ENCODE peak calls at places on chromosomes 1 and 21, in nine cellular contexts. One of them, this sample, is unnamed. For H3K9me3, the result is how much of the 10 kb centered on the place peaks cover.

GRCh38 chr1:41025979-41026819 is 4.7 kb upstream of the SLFNL1 start:
- DNase-seq in IMR-90: no peak
- DNase-seq in gastrocnemius medialis: no peak
- DNase-seq in Peyer's patch: no peak
- DNase-seq in ovary: no peak
- DNase-seq in heart left ventricle: no peak
- DNase-seq in adrenal gland: no peak
- DNase-seq in uterus: no peak
- DNase-seq in thyroid gland: no peak
- DNase-seq in this sample: no peak

GRCh38 chr1:87512431-87512830 is 183.8 kb downstream of the LMO4 start:
- DNase-seq in IMR-90: peak
- DNase-seq in gastrocnemius medialis: no peak
- DNase-seq in Peyer's patch: no peak
- DNase-seq in ovary: no peak
- DNase-seq in heart left ventricle: no peak
- DNase-seq in adrenal gland: no peak
- DNase-seq in uterus: no peak
- DNase-seq in thyroid gland: no peak
- DNase-seq in this sample: no peak

GRCh38 chr1:62905309-62905708 is 121.4 kb downstream of the ATG4C start:
- DNase-seq in IMR-90: no peak
- DNase-seq in gastrocnemius medialis: no peak
- DNase-seq in Peyer's patch: no peak
- DNase-seq in ovary: no peak
- DNase-seq in heart left ventricle: no peak
- DNase-seq in adrenal gland: no peak
- DNase-seq in uterus: no peak
- DNase-seq in thyroid gland: peak
- DNase-seq in this sample: no peak

GRCh38 chr1:112637257-112638108 is 17.9 kb downstream of the CAPZA1 start:
- DNase-seq in IMR-90: peak
- DNase-seq in gastrocnemius medialis: no peak
- DNase-seq in Peyer's patch: no peak
- DNase-seq in ovary: no peak
- DNase-seq in heart left ventricle: no peak
- DNase-seq in adrenal gland: no peak
- DNase-seq in uterus: no peak
- DNase-seq in thyroid gland: no peak
- DNase-seq in this sample: no peak

GRCh38 chr21:20644552-20644951 is 353.7 kb upstream of the NCAM2 start:
- DNase-seq in IMR-90: no peak
- DNase-seq in gastrocnemius medialis: no peak
- DNase-seq in Peyer's patch: no peak
- DNase-seq in ovary: no peak
- DNase-seq in heart left ventricle: no peak
- DNase-seq in adrenal gland: no peak
- DNase-seq in uterus: no peak
- DNase-seq in thyroid gland: no peak
- DNase-seq in this sample: no peak

GRCh38 chr1:168136709-168137514 is at the start of gene GPR161:
- DNase-seq in IMR-90: peak
- DNase-seq in gastrocnemius medialis: no peak
- DNase-seq in Peyer's patch: peak
- DNase-seq in ovary: peak
- DNase-seq in heart left ventricle: peak
- DNase-seq in adrenal gland: peak
- DNase-seq in uterus: peak
- DNase-seq in thyroid gland: peak
- DNase-seq in this sample: no peak

GRCh38 chr1:206832352-206832751 is 33.1 kb upstream of the IL20 start:
- DNase-seq in IMR-90: no peak
- DNase-seq in gastrocnemius medialis: no peak
- DNase-seq in Peyer's patch: no peak
- DNase-seq in ovary: no peak
- DNase-seq in heart left ventricle: no peak
- DNase-seq in adrenal gland: no peak
- DNase-seq in uterus: no peak
- DNase-seq in thyroid gland: no peak
- DNase-seq in this sample: no peak

GRCh38 chr21:41993744-41994143 is 16.4 kb downstream of the ZBTB21 start:
- DNase-seq in IMR-90: peak
- DNase-seq in gastrocnemius medialis: no peak
- DNase-seq in Peyer's patch: no peak
- DNase-seq in ovary: no peak
- DNase-seq in heart left ventricle: no peak
- DNase-seq in adrenal gland: no peak
- DNase-seq in uterus: peak
- DNase-seq in thyroid gland: no peak
- DNase-seq in this sample: no peak

GRCh38 chr1:92315766-92316413 is 17.0 kb downstream of the RPAP2 start:
- DNase-seq in IMR-90: no peak
- DNase-seq in gastrocnemius medialis: no peak
- DNase-seq in Peyer's patch: no peak
- DNase-seq in ovary: no peak
- DNase-seq in heart left ventricle: no peak
- DNase-seq in adrenal gland: no peak
- DNase-seq in uterus: no peak
- DNase-seq in thyroid gland: no peak
- DNase-seq in this sample: no peak

GRCh38 chr1:28518745-28519341 is 13.0 kb downstream of the RCC1 start:
- DNase-seq in IMR-90: no peak
- DNase-seq in gastrocnemius medialis: no peak
- DNase-seq in Peyer's patch: no peak
- DNase-seq in ovary: no peak
- DNase-seq in heart left ventricle: no peak
- DNase-seq in adrenal gland: peak
- DNase-seq in uterus: no peak
- DNase-seq in thyroid gland: no peak
- DNase-seq in this sample: no peak

GRCh38 chr1:18198240-18198639 is 90.6 kb downstream of the IGSF21 start:
- DNase-seq in IMR-90: no peak
- DNase-seq in gastrocnemius medialis: no peak
- DNase-seq in Peyer's patch: no peak
- DNase-seq in ovary: no peak
- DNase-seq in heart left ventricle: no peak
- DNase-seq in adrenal gland: no peak
- DNase-seq in uterus: no peak
- DNase-seq in thyroid gland: no peak
- DNase-seq in this sample: no peak

GRCh38 chr1:199089393-199090122 is 450.7 kb downstream of the PTPRC start:
- DNase-seq in IMR-90: peak
- DNase-seq in gastrocnemius medialis: no peak
- DNase-seq in Peyer's patch: no peak
- DNase-seq in ovary: no peak
- DNase-seq in heart left ventricle: no peak
- DNase-seq in adrenal gland: no peak
- DNase-seq in uterus: no peak
- DNase-seq in thyroid gland: no peak
- DNase-seq in this sample: no peak

GRCh38 chr1:248029770-248030169 is at the start of gene OR2L2:
- DNase-seq in IMR-90: no peak
- DNase-seq in gastrocnemius medialis: no peak
- DNase-seq in Peyer's patch: no peak
- DNase-seq in ovary: no peak
- DNase-seq in heart left ventricle: no peak
- DNase-seq in adrenal gland: no peak
- DNase-seq in uterus: no peak
- DNase-seq in thyroid gland: no peak
- DNase-seq in this sample: no peak

GRCh38 chr21:45970674-45971486 is 10.7 kb upstream of the COL6A1 start:
- DNase-seq in IMR-90: peak
- DNase-seq in gastrocnemius medialis: no peak
- DNase-seq in Peyer's patch: peak
- DNase-seq in ovary: peak
- DNase-seq in heart left ventricle: peak
- DNase-seq in adrenal gland: peak
- DNase-seq in uterus: peak
- DNase-seq in thyroid gland: peak
- DNase-seq in this sample: no peak

GRCh38 chr1:230103341-230104173 is 36.5 kb downstream of the GALNT2 start:
- DNase-seq in IMR-90: peak
- DNase-seq in gastrocnemius medialis: no peak
- DNase-seq in Peyer's patch: no peak
- DNase-seq in ovary: no peak
- DNase-seq in heart left ventricle: no peak
- DNase-seq in adrenal gland: no peak
- DNase-seq in uterus: no peak
- DNase-seq in thyroid gland: no peak
- DNase-seq in this sample: no peak

GRCh38 chr1:79945391-79945790 is 938.9 kb upstream of the ADGRL4 start:
- DNase-seq in IMR-90: no peak
- DNase-seq in gastrocnemius medialis: no peak
- DNase-seq in Peyer's patch: no peak
- DNase-seq in ovary: no peak
- DNase-seq in heart left ventricle: no peak
- DNase-seq in adrenal gland: no peak
- DNase-seq in uterus: no peak
- DNase-seq in thyroid gland: no peak
- DNase-seq in this sample: no peak

GRCh38 chr1:23800396-23801337 is at the start of gene GALE:
- DNase-seq in IMR-90: peak
- DNase-seq in gastrocnemius medialis: peak
- DNase-seq in Peyer's patch: peak
- DNase-seq in ovary: peak
- DNase-seq in heart left ventricle: peak
- DNase-seq in adrenal gland: peak
- DNase-seq in uterus: peak
- DNase-seq in thyroid gland: peak
- DNase-seq in this sample: peak
- TF ChIP-seq POLR2A in IMR-90: peak
- TF ChIP-seq POLR2A in gastrocnemius medialis: peak
- TF ChIP-seq POLR2A in Peyer's patch: peak
- TF ChIP-seq POLR2A in ovary: peak
- TF ChIP-seq POLR2A in heart left ventricle: peak
- TF ChIP-seq POLR2A in adrenal gland: peak
- TF ChIP-seq POLR2A in uterus: peak
- TF ChIP-seq POLR2A in thyroid gland: no peak
- TF ChIP-seq POLR2A in this sample: no peak

DNA sequence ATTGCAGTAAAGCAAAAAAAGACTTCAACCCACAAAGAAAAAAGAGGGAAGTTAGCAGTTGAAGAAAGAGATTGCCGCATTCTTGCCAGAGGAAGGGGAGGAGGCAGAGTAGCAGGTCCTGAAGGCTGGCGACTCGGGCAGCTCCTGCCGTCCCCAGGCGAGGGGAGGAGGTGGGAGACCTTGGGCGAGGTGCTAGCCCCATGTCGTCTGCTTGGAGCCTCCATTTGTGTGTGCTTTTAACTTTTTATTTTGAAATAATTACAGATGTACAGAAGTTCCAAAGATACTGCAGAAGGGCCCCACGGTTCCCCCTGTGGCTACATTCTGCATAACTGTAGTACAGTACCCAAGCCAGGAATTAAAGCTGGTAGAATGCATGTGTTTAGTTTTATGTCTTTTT is 6.8 kb downstream of the TRPM2 start:
- DNase-seq in IMR-90: no peak
- DNase-seq in gastrocnemius medialis: no peak
- DNase-seq in Peyer's patch: peak
- DNase-seq in ovary: no peak
- DNase-seq in heart left ventricle: peak
- DNase-seq in adrenal gland: no peak
- DNase-seq in uterus: no peak
- DNase-seq in thyroid gland: no peak
- DNase-seq in this sample: no peak
- TF ChIP-seq CTCF in IMR-90: no peak
- TF ChIP-seq CTCF in gastrocnemius medialis: no peak
- TF ChIP-seq CTCF in Peyer's patch: no peak
- TF ChIP-seq CTCF in ovary: no peak
- TF ChIP-seq CTCF in heart left ventricle: no peak
- TF ChIP-seq CTCF in adrenal gland: no peak
- TF ChIP-seq CTCF in uterus: no peak
- TF ChIP-seq CTCF in thyroid gland: no peak
- TF ChIP-seq CTCF in this sample: no peak

GRCh38 chr1:49627781-49628180 is 396.0 kb downstream of the AGBL4 start:
- DNase-seq in IMR-90: no peak
- DNase-seq in gastrocnemius medialis: no peak
- DNase-seq in Peyer's patch: no peak
- DNase-seq in ovary: no peak
- DNase-seq in heart left ventricle: no peak
- DNase-seq in adrenal gland: no peak
- DNase-seq in uterus: no peak
- DNase-seq in thyroid gland: no peak
- DNase-seq in this sample: no peak

GRCh38 chr1:49626474-49626873 is 397.3 kb downstream of the AGBL4 start:
- DNase-seq in IMR-90: no peak
- DNase-seq in gastrocnemius medialis: no peak
- DNase-seq in Peyer's patch: no peak
- DNase-seq in ovary: no peak
- DNase-seq in heart left ventricle: no peak
- DNase-seq in adrenal gland: no peak
- DNase-seq in uterus: no peak
- DNase-seq in thyroid gland: no peak
- DNase-seq in this sample: no peak

GRCh38 chr1:49630156-49630555 is 393.6 kb downstream of the AGBL4 start:
- DNase-seq in IMR-90: no peak
- DNase-seq in gastrocnemius medialis: no peak
- DNase-seq in Peyer's patch: no peak
- DNase-seq in ovary: no peak
- DNase-seq in heart left ventricle: no peak
- DNase-seq in adrenal gland: no peak
- DNase-seq in uterus: no peak
- DNase-seq in thyroid gland: no peak
- DNase-seq in this sample: no peak
- H3K9me3 ChIP-seq in IMR-90: under half
- H3K9me3 ChIP-seq in gastrocnemius medialis: under half
- H3K9me3 ChIP-seq in Peyer's patch: under half
- H3K9me3 ChIP-seq in ovary: under half
- H3K9me3 ChIP-seq in heart left ventricle: under half
- H3K9me3 ChIP-seq in adrenal gland: under half
- H3K9me3 ChIP-seq in uterus: under half
- H3K9me3 ChIP-seq in thyroid gland: under half
- H3K9me3 ChIP-seq in this sample: under half

DNA sequence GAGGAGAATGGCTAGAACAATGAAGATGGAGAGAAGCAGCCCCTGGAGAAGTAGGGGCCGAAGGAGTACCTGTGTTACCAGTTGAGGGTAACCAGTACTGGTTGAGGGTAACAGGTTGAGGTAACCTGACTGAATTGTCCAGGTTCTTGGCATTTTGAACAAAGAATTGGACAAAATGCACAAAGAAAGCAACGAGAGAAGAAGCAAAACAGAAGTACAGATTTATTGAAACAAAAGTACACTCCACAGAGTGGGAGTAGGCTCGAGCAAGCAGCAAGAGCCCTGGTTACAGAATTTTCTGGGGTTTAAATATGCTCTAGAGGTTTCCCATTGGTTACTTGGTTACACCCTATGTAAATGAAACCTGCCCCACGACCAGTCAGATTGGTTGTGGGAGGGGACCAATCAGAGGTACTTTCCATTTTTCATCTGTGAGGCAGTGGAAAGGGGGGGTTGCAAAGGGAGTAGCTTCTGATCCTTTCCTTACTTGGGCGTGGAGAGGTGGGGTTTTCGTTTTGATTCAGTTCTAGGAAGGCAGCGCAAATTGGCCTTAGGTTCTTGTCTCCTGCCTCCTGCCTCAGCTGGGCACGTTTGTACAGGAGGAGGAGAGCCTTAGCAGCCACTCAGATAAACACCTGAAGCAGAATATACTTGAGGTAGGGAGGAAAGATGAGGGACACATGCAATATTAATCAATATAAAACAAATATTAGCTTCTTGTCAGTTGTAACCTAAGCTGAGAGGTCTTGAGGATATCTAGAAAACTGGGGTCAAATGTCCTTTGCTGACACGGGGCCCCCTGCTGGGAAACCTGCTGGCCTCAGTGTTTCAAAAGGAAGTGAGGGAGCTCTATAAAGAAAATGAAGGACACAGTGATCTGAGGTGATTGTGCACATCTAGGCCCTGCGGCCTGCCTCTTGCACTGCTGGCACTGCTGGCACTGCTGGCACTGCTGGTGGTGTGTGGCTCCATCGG is 14.3 kb upstream of the LSM10 start:
- DNase-seq in IMR-90: peak
- DNase-seq in gastrocnemius medialis: no peak
- DNase-seq in Peyer's patch: no peak
- DNase-seq in ovary: no peak
- DNase-seq in heart left ventricle: no peak
- DNase-seq in adrenal gland: no peak
- DNase-seq in uterus: no peak
- DNase-seq in thyroid gland: no peak
- DNase-seq in this sample: no peak
- TF ChIP-seq POLR2A in IMR-90: no peak
- TF ChIP-seq POLR2A in gastrocnemius medialis: no peak
- TF ChIP-seq POLR2A in Peyer's patch: no peak
- TF ChIP-seq POLR2A in ovary: no peak
- TF ChIP-seq POLR2A in heart left ventricle: no peak
- TF ChIP-seq POLR2A in adrenal gland: no peak
- TF ChIP-seq POLR2A in uterus: no peak
- TF ChIP-seq POLR2A in thyroid gland: no peak
- TF ChIP-seq POLR2A in this sample: no peak

This sample was measured in esophagus squamous epithelium.